ENCODE peak calls at places on chromosomes 1 and 21, in six cellular contexts. One of them, this sample, is unnamed.

GRCh38 chr1:22975694-22976093 is 3.0 kb upstream of the LACTBL1 start:
- DNase-seq in uterus: no peak
- DNase-seq in IMR-90: peak; percentile 13
- DNase-seq in H9: no peak
- DNase-seq in ovary: no peak
- DNase-seq in mammary epithelial cell: no peak
- DNase-seq in this sample: no peak

GRCh38 chr1:30857964-30858363 is 50.6 kb downstream of the SDC3 start:
- DNase-seq in uterus: no peak
- DNase-seq in IMR-90: no peak
- DNase-seq in H9: no peak
- DNase-seq in ovary: no peak
- DNase-seq in mammary epithelial cell: no peak
- DNase-seq in this sample: no peak

GRCh38 chr1:101144868-101145808 is 91.7 kb upstream of the S1PR1 start:
- DNase-seq in uterus: no peak
- DNase-seq in IMR-90: peak; percentile 60
- DNase-seq in H9: no peak
- DNase-seq in ovary: no peak
- DNase-seq in mammary epithelial cell: no peak
- DNase-seq in this sample: no peak

GRCh38 chr21:35026617-35027557 is 22.2 kb downstream of the RUNX1 start:
- DNase-seq in uterus: peak; percentile 25
- DNase-seq in IMR-90: peak; percentile 48
- DNase-seq in H9: peak; percentile 70
- DNase-seq in ovary: no peak
- DNase-seq in mammary epithelial cell: no peak
- DNase-seq in this sample: peak; percentile 93

GRCh38 chr1:8384577-8384976 is 66.7 kb downstream of the SLC45A1 start:
- DNase-seq in uterus: no peak
- DNase-seq in IMR-90: no peak
- DNase-seq in H9: no peak
- DNase-seq in ovary: no peak
- DNase-seq in mammary epithelial cell: no peak
- DNase-seq in this sample: no peak

GRCh38 chr1:37723072-37723389 is 30.7 kb downstream of the CDCA8 start:
- DNase-seq in uterus: no peak
- DNase-seq in IMR-90: no peak
- DNase-seq in H9: no peak
- DNase-seq in ovary: no peak
- DNase-seq in mammary epithelial cell: no peak
- DNase-seq in this sample: no peak

GRCh38 chr1:204567067-204567466 is 50.9 kb downstream of the MDM4 start:
- DNase-seq in uterus: no peak
- DNase-seq in IMR-90: no peak
- DNase-seq in H9: no peak
- DNase-seq in ovary: no peak
- DNase-seq in mammary epithelial cell: no peak
- DNase-seq in this sample: no peak

GRCh38 chr1:18635070-18635577 is 4.5 kb downstream of the PAX7 start:
- DNase-seq in uterus: no peak
- DNase-seq in IMR-90: no peak
- DNase-seq in H9: no peak
- DNase-seq in ovary: no peak
- DNase-seq in mammary epithelial cell: no peak
- DNase-seq in this sample: no peak

GRCh38 chr1:2541619-2542246 is 11.7 kb upstream of the HES5 start:
- DNase-seq in uterus: no peak
- DNase-seq in IMR-90: no peak
- DNase-seq in H9: no peak
- DNase-seq in ovary: no peak
- DNase-seq in mammary epithelial cell: no peak
- DNase-seq in this sample: no peak

GRCh38 chr1:200487650-200488049 is 77.8 kb upstream of the ZNF281 start:
- DNase-seq in uterus: no peak
- DNase-seq in IMR-90: no peak
- DNase-seq in H9: no peak
- DNase-seq in ovary: no peak
- DNase-seq in mammary epithelial cell: no peak
- DNase-seq in this sample: no peak

GRCh38 chr1:47785561-47786271 is 211.5 kb downstream of the TRABD2B start:
- DNase-seq in uterus: peak; percentile 27
- DNase-seq in IMR-90: no peak
- DNase-seq in H9: peak; percentile 78
- DNase-seq in ovary: no peak
- DNase-seq in mammary epithelial cell: peak; percentile 6
- DNase-seq in this sample: no peak

GRCh38 chr1:193431265-193431977 is 245.0 kb upstream of the B3GALT2 start:
- DNase-seq in uterus: no peak
- DNase-seq in IMR-90: no peak
- DNase-seq in H9: no peak
- DNase-seq in ovary: no peak
- DNase-seq in mammary epithelial cell: no peak
- DNase-seq in this sample: no peak

GRCh38 chr1:28507646-28508434 is 2.0 kb downstream of the RCC1 start:
- DNase-seq in uterus: no peak
- DNase-seq in IMR-90: no peak
- DNase-seq in H9: no peak
- DNase-seq in ovary: no peak
- DNase-seq in mammary epithelial cell: no peak
- DNase-seq in this sample: no peak

GRCh38 chr1:220733090-220733569 is 15.0 kb upstream of the MTARC2 start:
- DNase-seq in uterus: peak; percentile 60
- DNase-seq in IMR-90: peak; percentile 88
- DNase-seq in H9: peak; percentile 89
- DNase-seq in ovary: peak; percentile 76
- DNase-seq in mammary epithelial cell: peak; percentile 83
- DNase-seq in this sample: peak; percentile 72

GRCh38 chr21:37435120-37435519 is 68.5 kb downstream of the DYRK1A start:
- DNase-seq in uterus: peak; percentile 42
- DNase-seq in IMR-90: peak; percentile 80
- DNase-seq in H9: peak; percentile 79
- DNase-seq in ovary: peak; percentile 39
- DNase-seq in mammary epithelial cell: peak; percentile 31
- DNase-seq in this sample: peak; percentile 78

GRCh38 chr1:30697571-30697970 is 25.8 kb downstream of the MATN1 start:
- DNase-seq in uterus: no peak
- DNase-seq in IMR-90: no peak
- DNase-seq in H9: no peak
- DNase-seq in ovary: no peak
- DNase-seq in mammary epithelial cell: no peak
- DNase-seq in this sample: no peak

GRCh38 chr1:185314416-185314815 is 2.6 kb downstream of the IVNS1ABP start:
- DNase-seq in uterus: no peak
- DNase-seq in IMR-90: no peak
- DNase-seq in H9: no peak
- DNase-seq in ovary: no peak
- DNase-seq in mammary epithelial cell: no peak
- DNase-seq in this sample: no peak

GRCh38 chr1:228082975-228083870 is 715 bp downstream of the ARF1 start:
- DNase-seq in uterus: peak; percentile 62
- DNase-seq in IMR-90: peak; percentile 29
- DNase-seq in H9: no peak
- DNase-seq in ovary: peak; percentile 69
- DNase-seq in mammary epithelial cell: no peak
- DNase-seq in this sample: peak; percentile 27

DNA sequence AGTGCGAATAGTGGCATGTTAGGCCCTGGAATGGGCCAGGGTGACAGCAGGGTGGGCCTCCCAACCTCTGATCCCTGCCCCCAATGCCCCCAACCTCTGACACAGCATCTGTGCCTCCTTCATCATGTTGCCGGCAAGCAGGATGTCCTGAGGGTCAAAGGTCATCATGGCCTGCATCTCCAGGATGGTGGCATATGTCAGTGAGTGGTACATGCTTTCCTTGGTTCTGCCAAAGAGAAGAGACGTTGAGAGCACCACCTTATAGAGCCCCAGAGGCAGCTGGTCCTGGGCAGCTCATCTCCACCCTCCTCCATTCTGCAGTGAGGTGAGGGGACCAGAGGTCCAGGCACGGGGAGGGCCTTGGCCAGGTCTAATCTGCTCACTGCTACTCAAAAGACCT is 17.6 kb downstream of the TTC39A start:
- DNase-seq in uterus: no peak
- DNase-seq in IMR-90: no peak
- DNase-seq in H9: no peak
- DNase-seq in ovary: no peak
- DNase-seq in mammary epithelial cell: no peak
- DNase-seq in this sample: no peak
- H3K27ac ChIP-seq in uterus: no peak overlapping the region
- H3K27ac ChIP-seq in IMR-90: no peak overlapping the region
- H3K27ac ChIP-seq in H9: no peak overlapping the region
- H3K27ac ChIP-seq in ovary: no peak overlapping the region
- H3K27ac ChIP-seq in mammary epithelial cell: no peak overlapping the region
- H3K27ac ChIP-seq in this sample: no peak overlapping the region

GRCh38 chr1:183528577-183528976 is 56.3 kb downstream of the SMG7 start:
- DNase-seq in uterus: no peak
- DNase-seq in IMR-90: no peak
- DNase-seq in H9: no peak
- DNase-seq in ovary: no peak
- DNase-seq in mammary epithelial cell: no peak
- DNase-seq in this sample: no peak
- H3K27ac ChIP-seq in uterus: no peak overlapping the region
- H3K27ac ChIP-seq in IMR-90: no peak overlapping the region
- H3K27ac ChIP-seq in H9: no peak overlapping the region
- H3K27ac ChIP-seq in ovary: no peak overlapping the region
- H3K27ac ChIP-seq in mammary epithelial cell: no peak overlapping the region
- H3K27ac ChIP-seq in this sample: no peak overlapping the region

DNA sequence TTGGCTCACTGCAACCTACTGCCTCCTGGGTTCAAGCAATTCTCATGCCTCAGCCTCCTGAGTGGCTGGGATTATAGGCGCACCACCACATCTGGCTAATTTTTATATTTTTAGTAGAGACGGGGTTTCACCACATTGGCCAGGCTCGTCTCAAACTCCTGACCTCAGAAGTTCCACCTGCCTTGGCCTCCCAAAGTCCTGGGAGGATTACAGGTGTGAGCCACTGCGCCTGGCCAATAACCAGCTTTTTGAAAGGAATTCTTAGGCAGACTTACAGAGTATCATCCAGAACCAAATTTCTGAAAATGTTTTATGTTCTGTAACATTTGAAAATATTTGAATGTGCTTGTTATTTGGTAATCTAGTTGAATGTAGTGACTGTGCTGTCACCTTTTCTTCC is 14.6 kb downstream of the BTF3L4 start:
- DNase-seq in uterus: no peak
- DNase-seq in IMR-90: no peak
- DNase-seq in H9: no peak
- DNase-seq in ovary: no peak
- DNase-seq in mammary epithelial cell: no peak
- DNase-seq in this sample: no peak
- H3K27ac ChIP-seq in uterus: no peak overlapping the region
- H3K27ac ChIP-seq in IMR-90: no peak overlapping the region
- H3K27ac ChIP-seq in H9: no peak overlapping the region
- H3K27ac ChIP-seq in ovary: no peak overlapping the region
- H3K27ac ChIP-seq in mammary epithelial cell: no peak overlapping the region
- H3K27ac ChIP-seq in this sample: no peak overlapping the region

GRCh38 chr21:45128613-45129226 is 54.3 kb downstream of the ADARB1 start:
- DNase-seq in uterus: peak; percentile 64
- DNase-seq in IMR-90: peak; percentile 76
- DNase-seq in H9: peak; percentile 63
- DNase-seq in ovary: no peak
- DNase-seq in mammary epithelial cell: peak; percentile 53
- DNase-seq in this sample: peak; percentile 76
- H3K27ac ChIP-seq in uterus: peak overlapping the region; percentile 77
- H3K27ac ChIP-seq in IMR-90: no peak overlapping the region
- H3K27ac ChIP-seq in H9: no peak overlapping the region
- H3K27ac ChIP-seq in ovary: no peak overlapping the region
- H3K27ac ChIP-seq in mammary epithelial cell: no peak overlapping the region
- H3K27ac ChIP-seq in this sample: no peak overlapping the region

DNA sequence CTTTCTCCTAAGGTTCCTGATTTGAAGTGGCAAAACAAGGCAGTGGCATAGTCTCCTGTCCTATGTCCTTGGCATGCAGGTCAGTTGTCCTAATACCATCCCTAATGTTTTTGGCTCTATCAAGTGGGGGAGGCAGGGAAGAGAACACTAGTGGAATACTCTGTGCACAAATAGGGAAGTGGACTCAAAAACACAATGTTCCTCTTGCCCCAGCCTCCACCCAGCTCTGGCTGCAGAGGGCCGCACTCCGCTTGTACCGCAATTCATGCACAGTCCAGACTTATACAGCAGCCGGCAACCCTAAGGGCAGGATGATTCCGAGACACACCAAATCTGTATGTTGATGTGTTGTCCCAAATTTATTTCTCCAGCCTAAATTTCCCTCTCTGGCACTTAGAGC is 14.5 kb downstream of the PLEKHO1 start:
- DNase-seq in uterus: no peak
- DNase-seq in IMR-90: no peak
- DNase-seq in H9: no peak
- DNase-seq in ovary: no peak
- DNase-seq in mammary epithelial cell: no peak
- DNase-seq in this sample: no peak
- H3K27ac ChIP-seq in uterus: peak overlapping the region; percentile 99
- H3K27ac ChIP-seq in IMR-90: peak overlapping the region; percentile 50
- H3K27ac ChIP-seq in H9: no peak overlapping the region
- H3K27ac ChIP-seq in ovary: peak overlapping the region; percentile 9
- H3K27ac ChIP-seq in mammary epithelial cell: no peak overlapping the region
- H3K27ac ChIP-seq in this sample: no peak overlapping the region

This sample was measured in naive thymus-derived CD4-positive, alpha-beta T cell.